ENCODE peak calls at places on chromosomes 6 and 20, in five cellular contexts. R is NCI-H446 treated with DMSO at 0.1 percent for 48 hours; B is stimulated activated CD4-positive, alpha-beta T cell treated with anti-CD3 and anti-CD28 coated beads, Interleukin-12 subunit alpha, Interleukin-12 subunit beta, amount 100 ng/mL, for 48 hours; C is MV-4-11; W is GM04503. K is an unnamed sample.

GRCh38 chr6:158674342-158674969 is 24.6 kb downstream of the SYTL3 start:
- DNase-seq in W (no peak), C (no peak), B (no peak), R (no peak), K (no peak)

GRCh38 chr20:57666834-57667157 is 43.0 kb downstream of the PMEPA1 start:
- DNase-seq in B (no peak), W (no peak), C (no peak), R (no peak), K (no peak)

GRCh38 chr6:46756469-46757205 is 9.9 kb downstream of the ANKRD66 start:
- DNase-seq in R (no peak), B (no peak), C (no peak), W (no peak), K (no peak)

GRCh38 chr6:31178143-31179041 is 7.9 kb upstream of the POU5F1 start:
- DNase-seq in B (no peak), R (no peak), C (no peak), W (no peak), K (no peak)

GRCh38 chr6:131966443-131966842 is 15.3 kb upstream of the CCN2 start:
- DNase-seq in B (no peak), C (peak), W (no peak), R (no peak), K (no peak)

GRCh38 chr6:15312500-15312899 is 66.6 kb downstream of the JARID2 start:
- DNase-seq in W (no peak), R (no peak), B (no peak), C (no peak), K (no peak)

GRCh38 chr20:31722388-31723281 is at the start of gene BCL2L1:
- DNase-seq in W (peak), R (peak), C (peak), B (peak), K (peak)

GRCh38 chr6:148602136-148602535 is 144.7 kb upstream of the UST start:
- DNase-seq in R (no peak), B (no peak), C (no peak), W (no peak), K (no peak)

GRCh38 chr20:2151805-2152727 is 50.4 kb downstream of the STK35 start:
- DNase-seq in B (no peak), R (no peak), W (peak), C (no peak), K (no peak)

GRCh38 chr20:62818592-62819493 is 2.0 kb downstream of the COL9A3 start:
- DNase-seq in B (no peak), C (no peak), W (no peak), R (peak), K (no peak)

GRCh38 chr6:16619777-16620176 is 141.5 kb downstream of the ATXN1 start:
- DNase-seq in W (no peak), B (no peak), R (no peak), C (no peak), K (no peak)

GRCh38 chr6:24323632-24324337 is 34.1 kb downstream of the DCDC2 start:
- DNase-seq in B (no peak), C (no peak), W (no peak), R (no peak), K (no peak)

GRCh38 chr20:23606652-23607049 is 934 bp upstream of the CST9 start:
- DNase-seq in C (peak), R (peak), B (peak), W (no peak), K (peak)

GRCh38 chr6:121823437-121823851 is 388.0 kb downstream of the GJA1 start:
- DNase-seq in W (no peak), R (no peak), B (no peak), C (no peak), K (no peak)

GRCh38 chr20:47013606-47014005 is 119.0 kb downstream of the EYA2 start:
- DNase-seq in W (no peak), C (no peak), B (no peak), R (no peak), K (no peak)

K was measured in right lobe of liver.